ENCODE peak calls at places on chromosomes 5 and 9, in seven cellular contexts. Q, H, Y, I, M, F and G are unnamed samples.

GRCh38 chr9:126417007-126417406 is 90.4 kb downstream of the MVB12B start:
- DNase-seq in Y (no peak), H (no peak), I (no peak), M (no peak), Q (peak; percentile 5), F (no peak), G (no peak)

GRCh38 chr5:121974261-121974660 is 12.5 kb downstream of the SRFBP1 start:
- DNase-seq in I (peak; percentile 69), F (no peak), H (no peak), M (no peak), Y (no peak), Q (no peak), G (peak; percentile 10)

GRCh38 chr9:126583134-126583760 is 30.5 kb upstream of the LMX1B start:
- DNase-seq in F (no peak), Q (no peak), Y (no peak), H (no peak), M (no peak), I (no peak), G (no peak)

GRCh38 chr5:14101922-14102321 is 41.2 kb upstream of the TRIO start:
- DNase-seq in I (no peak), Q (no peak), M (peak; percentile 64), F (no peak), Y (no peak), H (no peak), G (no peak)

GRCh38 chr5:132007399-132008162 is 3.9 kb downstream of the ACSL6 start:
- DNase-seq in M (peak; percentile 76), Y (peak; percentile 83), H (peak; percentile 71), I (peak; percentile 79), F (peak; percentile 65), Q (peak; percentile 92), G (peak; percentile 66)

GRCh38 chr9:37309136-37309535 is 113.4 kb upstream of the GRHPR start:
- DNase-seq in Y (no peak), F (no peak), I (peak; percentile 20), Q (no peak), M (peak; percentile 72), H (no peak), G (peak; percentile 30)

GRCh38 chr9:14923701-14924100 is 13.5 kb upstream of the FREM1 start:
- DNase-seq in Y (no peak), I (no peak), M (no peak), F (no peak), Q (no peak), H (no peak), G (no peak)

GRCh38 chr9:81183763-81184162 is 505.6 kb downstream of the TLE1 start:
- DNase-seq in M (peak; percentile 1), F (no peak), H (no peak), I (peak; percentile 73), Q (peak; percentile 4), Y (no peak), G (peak; percentile 81)

GRCh38 chr5:38835887-38836286 is 9.9 kb upstream of the OSMR start:
- DNase-seq in F (no peak), H (no peak), M (no peak), I (peak; percentile 84), Q (no peak), Y (no peak), G (no peak)

GRCh38 chr5:157369507-157369906 is 90.5 kb upstream of the NIPAL4 start:
- DNase-seq in H (no peak), Q (no peak), Y (peak; percentile 15), F (no peak), I (no peak), M (no peak), G (no peak)

GRCh38 chr9:89842267-89842768 is 237.5 kb downstream of the GADD45G start:
- DNase-seq in Y (no peak), I (no peak), Q (no peak), M (no peak), F (no peak), H (no peak), G (no peak)

GRCh38 chr5:65760504-65761275 is 38.7 kb downstream of the NLN start:
- DNase-seq in Y (no peak), I (peak; percentile 17), F (peak; percentile 34), Q (no peak), H (peak; percentile 65), M (peak; percentile 41), G (no peak)

GRCh38 chr9:34380034-34380510 is 3.4 kb upstream of the MYORG start:
- DNase-seq in M (no peak), I (no peak), Y (peak; percentile 36), H (no peak), F (no peak), Q (no peak), G (no peak)

GRCh38 chr9:21856301-21857094 is 54.1 kb downstream of the MTAP start:
- DNase-seq in H (no peak), Y (no peak), M (peak; percentile 40), F (no peak), Q (no peak), I (peak; percentile 50), G (no peak)

GRCh38 chr5:137564475-137564961 is 65.4 kb upstream of the SPOCK1 start:
- DNase-seq in Q (no peak), M (peak; percentile 24), I (peak; percentile 48), H (no peak), Y (no peak), F (no peak), G (peak; percentile 43)

GRCh38 chr5:130471-131175 is 38.7 kb downstream of the PLEKHG4B start:
- DNase-seq in M (peak; percentile 36), F (no peak), I (no peak), Q (no peak), H (no peak), Y (no peak), G (no peak)

GRCh38 chr9:79800578-79800977 is 228.8 kb downstream of the TLE4 start:
- DNase-seq in M (no peak), Q (no peak), Y (no peak), F (no peak), I (peak; percentile 12), H (no peak), G (no peak)

GRCh38 chr5:116360008-116360853 is 214.4 kb downstream of the SEMA6A start:
- DNase-seq in F (no peak), Y (no peak), I (no peak), Q (no peak), H (no peak), M (no peak), G (no peak)

GRCh38 chr5:115961413-115962238 is 649 bp upstream of the LVRN start:
- DNase-seq in I (no peak), Q (no peak), Y (no peak), M (peak; percentile 65), H (no peak), F (no peak), G (no peak)

GRCh38 chr9:98168952-98169488 is 23.4 kb downstream of the CORO2A start:
- DNase-seq in Y (peak; percentile 64), M (peak; percentile 10), Q (peak; percentile 43), I (peak; percentile 17), F (peak; percentile 58), H (peak; percentile 21), G (no peak)

GRCh38 chr5:175872287-175873089 is 1.1 kb downstream of the CPLX2 start:
- DNase-seq in F (no peak), H (no peak), I (no peak), Q (peak; percentile 48), M (no peak), Y (peak; percentile 28), G (no peak)

GRCh38 chr9:133910855-133911514 is 81.1 kb downstream of the VAV2 start:
- DNase-seq in Q (no peak), H (no peak), Y (no peak), F (no peak), M (no peak), I (peak; percentile 16), G (no peak)

GRCh38 chr5:59722875-59723274 is 170.7 kb downstream of the PDE4D start:
- DNase-seq in I (no peak), Q (no peak), H (no peak), M (no peak), F (no peak), Y (no peak), G (peak; percentile 3)